ENCODE peak calls at places on chromosomes 4 and X, in eight cellular contexts. M is breast epithelium; K is germinal center; U is GM18507; P is AG20443; A is skeletal muscle cell; J is AG04450; Q is stimulated activated CD4-positive, alpha-beta T cell treated with anti-CD3 and anti-CD28 coated beads, Interleukin-4, amount 100 ng/mL, for 48 hours. T is an unnamed sample.

GRCh38 chrX:84168095-84168494 is 19.9 kb downstream of the RPS6KA6 start:
- DNase-seq in M (no peak), K (no peak), U (no peak), P (no peak), A (no peak), J (no peak), Q (no peak), T (peak)

GRCh38 chrX:144791298-144791697 is 456.0 kb upstream of the SPANXN1 start:
- DNase-seq in M (no peak), K (no peak), U (no peak), P (no peak), A (no peak), J (no peak), Q (no peak), T (no peak)

GRCh38 chr4:38869511-38869910 is 1.9 kb downstream of the FAM114A1 start:
- DNase-seq in M (no peak), K (no peak), U (no peak), P (peak), A (no peak), J (no peak), Q (no peak), T (no peak)

GRCh38 chrX:41655101-41655500 is 33.7 kb upstream of the GPR34 start:
- DNase-seq in M (no peak), K (no peak), U (no peak), P (no peak), A (no peak), J (no peak), Q (no peak), T (no peak)

GRCh38 chr4:161189286-161190134 is 974.3 kb downstream of the FSTL5 start:
- DNase-seq in M (no peak), K (no peak), U (no peak), P (no peak), A (peak), J (no peak), Q (no peak), T (no peak)

GRCh38 chrX:10922158-10922557 is 189.0 kb upstream of the HCCS start:
- DNase-seq in M (no peak), K (no peak), U (no peak), P (peak), A (peak), J (peak), Q (no peak), T (peak)

GRCh38 chr4:67744561-67745283 is 9.5 kb downstream of the GNRHR start:
- DNase-seq in M (no peak), K (no peak), U (no peak), P (no peak), A (no peak), J (no peak), Q (no peak), T (no peak)

GRCh38 chr4:40576651-40577480 is 52.8 kb downstream of the RBM47 start:
- DNase-seq in M (peak), K (peak), U (peak), P (peak), A (no peak), J (peak), Q (no peak), T (peak)

GRCh38 chr4:2413821-2414610 is 4.4 kb downstream of the ZFYVE28 start:
- DNase-seq in M (no peak), K (no peak), U (no peak), P (no peak), A (no peak), J (no peak), Q (no peak), T (peak)

GRCh38 chr4:56086561-56086960 is 137.8 kb downstream of the CEP135 start:
- DNase-seq in M (no peak), K (no peak), U (no peak), P (no peak), A (no peak), J (no peak), Q (no peak), T (no peak)

GRCh38 chrX:23745786-23746185 is 2.7 kb upstream of the ACOT9 start:
- DNase-seq in M (no peak), K (no peak), U (no peak), P (no peak), A (no peak), J (no peak), Q (no peak), T (no peak)

GRCh38 chrX:1507511-1508463 is 29.2 kb downstream of the P2RY8 start:
- DNase-seq in M (no peak), K (no peak), U (no peak), P (no peak), A (no peak), J (no peak), Q (no peak), T (peak)

GRCh38 chr4:40577588-40578253 is 51.9 kb downstream of the RBM47 start:
- DNase-seq in M (no peak), K (no peak), U (no peak), P (no peak), A (no peak), J (no peak), Q (no peak), T (peak)

GRCh38 chrX:74949717-74950116 is 24.5 kb upstream of the NEXMIF start:
- DNase-seq in M (no peak), K (no peak), U (no peak), P (no peak), A (no peak), J (no peak), Q (no peak), T (no peak)

GRCh38 chr4:111744847-111745246 is 400.4 kb upstream of the FAM241A start:
- DNase-seq in M (no peak), K (no peak), U (no peak), P (no peak), A (no peak), J (no peak), Q (no peak), T (no peak)

T was measured in NCI-H226.